ENCODE peak calls at places on chromosomes 2 and 18, in four cellular contexts. T is HepG2, Z is K562, V is HCT116. E is an unnamed sample.

GRCh38 chr2:85800576-85800975 is 46.8 kb downstream of the ATOH8 start:
- DNase-seq in T (no peak), Z (no peak), V (no peak), E (no peak)

GRCh38 chr18:9751371-9752031 is 43.4 kb downstream of the RAB31 start:
- DNase-seq in T (no peak), Z (no peak), V (no peak), E (no peak)

GRCh38 chr2:229044581-229044980 is 226.5 kb downstream of the PID1 start:
- DNase-seq in T (no peak), Z (no peak), V (no peak), E (no peak)

GRCh38 chr2:46098606-46099005 is 198.6 kb upstream of the EPAS1 start:
- DNase-seq in T (peak), Z (no peak), V (no peak), E (no peak)

GRCh38 chr18:76348267-76349066 is 146.6 kb downstream of the ZNF516 start:
- DNase-seq in T (peak), Z (no peak), V (no peak), E (peak)

GRCh38 chr2:179936654-179937053 is 70.4 kb downstream of the CWC22 start:
- DNase-seq in T (peak), Z (peak), V (peak), E (no peak)

GRCh38 chr2:85611705-85612587 is at the start of gene C2orf68:
- DNase-seq in T (peak), Z (peak), V (peak), E (peak)

GRCh38 chr2:150557020-150557644 is 69.7 kb upstream of the RND3 start:
- DNase-seq in T (no peak), Z (no peak), V (no peak), E (no peak)

GRCh38 chr2:20542269-20542668 is 95.4 kb downstream of the RHOB start:
- DNase-seq in T (no peak), Z (no peak), V (no peak), E (no peak)

GRCh38 chr18:54740146-54740844 is 88.0 kb upstream of the RAB27B start:
- DNase-seq in T (no peak), Z (no peak), V (no peak), E (no peak)

GRCh38 chr2:24855703-24856102 is 62.5 kb downstream of the CENPO start:
- DNase-seq in T (no peak), Z (no peak), V (no peak), E (no peak)

GRCh38 chr18:29164020-29164706 is 987.2 kb upstream of the CDH2 start:
- DNase-seq in T (peak), Z (no peak), V (peak), E (no peak)

GRCh38 chr2:207772081-207772843 is 2.6 kb upstream of the FZD5 start:
- DNase-seq in T (no peak), Z (peak), V (no peak), E (no peak)

GRCh38 chr2:17171446-17172049 is 346.7 kb downstream of the RAD51AP2 start:
- DNase-seq in T (peak), Z (peak), V (peak), E (peak)

GRCh38 chr18:44409524-44409923 is 271.2 kb upstream of the SETBP1 start:
- DNase-seq in T (no peak), Z (no peak), V (no peak), E (no peak)

GRCh38 chr2:41937464-41937861 is 110.4 kb upstream of the PKDCC start:
- DNase-seq in T (no peak), Z (no peak), V (no peak), E (no peak)

GRCh38 chr18:8656226-8656625 is 47.0 kb downstream of the RAB12 start:
- DNase-seq in T (no peak), Z (no peak), V (no peak), E (no peak)

GRCh38 chr2:13654416-13654815 is 937.7 kb downstream of the TRIB2 start:
- DNase-seq in T (no peak), Z (no peak), V (no peak), E (no peak)

GRCh38 chr18:35387367-35387685 is 10.2 kb upstream of the ZNF396 start:
- DNase-seq in T (no peak), Z (no peak), V (no peak), E (no peak)

GRCh38 chr2:70017962-70018361 is 56.5 kb upstream of the ASPRV1 start:
- DNase-seq in T (no peak), Z (no peak), V (no peak), E (no peak)

GRCh38 chr2:68426885-68427579 is 40.1 kb downstream of the FBXO48 start:
- DNase-seq in T (no peak), Z (no peak), V (no peak), E (no peak)

GRCh38 chr2:230457073-230457768 is 41.2 kb downstream of the SP100 start:
- DNase-seq in T (no peak), Z (no peak), V (no peak), E (no peak)

GRCh38 chr2:236526459-236527197 is 43.0 kb upstream of the ACKR3 start:
- DNase-seq in T (no peak), Z (no peak), V (no peak), E (no peak)

GRCh38 chr18:43578636-43579203 is 301.4 kb upstream of the SYT4 start:
- DNase-seq in T (no peak), Z (no peak), V (no peak), E (no peak)

GRCh38 chr2:33298233-33298632 is 178.2 kb upstream of the RASGRP3 start:
- DNase-seq in T (no peak), Z (peak), V (no peak), E (no peak)

GRCh38 chr18:24201699-24202687 is 63.1 kb downstream of the CABYR start:
- DNase-seq in T (no peak), Z (no peak), V (no peak), E (no peak)

GRCh38 chr2:226600184-226600583 is 199.4 kb downstream of the IRS1 start:
- DNase-seq in T (peak), Z (no peak), V (no peak), E (no peak)

GRCh38 chr2:98085649-98086048 is 1.3 kb upstream of the VWA3B start:
- DNase-seq in T (no peak), Z (no peak), V (no peak), E (no peak)

GRCh38 chr18:64699116-64699515 is 550.2 kb upstream of the LINC00305 start:
- DNase-seq in T (no peak), Z (no peak), V (no peak), E (no peak)

GRCh38 chr2:204205548-204205947 is 269.0 kb downstream of the ICOS start:
- DNase-seq in T (no peak), Z (no peak), V (no peak), E (no peak)

GRCh38 chr2:31349160-31349559 is 65.4 kb downstream of the XDH start:
- DNase-seq in T (no peak), Z (no peak), V (no peak), E (no peak)

GRCh38 chr2:101736233-101736632 is 38.7 kb downstream of the MAP4K4 start:
- DNase-seq in T (no peak), Z (no peak), V (no peak), E (no peak)

GRCh38 chr2:179954026-179954425 is 53.1 kb downstream of the CWC22 start:
- DNase-seq in T (peak), Z (no peak), V (no peak), E (no peak)

GRCh38 chr18:27627927-27628326 is 442.8 kb upstream of the CHST9 start:
- DNase-seq in T (no peak), Z (no peak), V (no peak), E (no peak)

GRCh38 chr18:59249186-59249774 is 24.0 kb downstream of the RAX start:
- DNase-seq in T (peak), Z (peak), V (peak), E (peak)

GRCh38 chr2:30095402-30095801 is 51.4 kb upstream of the YPEL5 start:
- DNase-seq in T (no peak), Z (no peak), V (no peak), E (no peak)

GRCh38 chr2:70656421-70657010 is 102.9 kb upstream of the TGFA start:
- DNase-seq in T (no peak), Z (no peak), V (no peak), E (no peak)

GRCh38 chr2:166304656-166305055 is 71.1 kb downstream of the SCN9A start:
- DNase-seq in T (no peak), Z (no peak), V (no peak), E (no peak)

GRCh38 chr18:56576826-56577573 is 61.4 kb downstream of the TXNL1 start:
- DNase-seq in T (no peak), Z (no peak), V (no peak), E (no peak)

GRCh38 chr18:22813648-22814328 is 119.3 kb upstream of the RBBP8 start:
- DNase-seq in T (peak), Z (peak), V (no peak), E (no peak)
- TF ChIP-seq CTCF in T (peak), Z (peak), V (peak), E (peak)

GRCh38 chr2:167718560-167718959 is 528.8 kb downstream of the STK39 start:
- DNase-seq in T (no peak), Z (no peak), V (no peak), E (no peak)

GRCh38 chr2:167712275-167712674 is 535.1 kb downstream of the STK39 start:
- DNase-seq in T (no peak), Z (no peak), V (no peak), E (no peak)

GRCh38 chr2:167719410-167719809 is 528.0 kb downstream of the STK39 start:
- DNase-seq in T (no peak), Z (no peak), V (no peak), E (no peak)

GRCh38 chr2:167721593-167721992 is 525.8 kb downstream of the STK39 start:
- DNase-seq in T (no peak), Z (no peak), V (no peak), E (no peak)

GRCh38 chr2:167715932-167716331 is 531.5 kb downstream of the STK39 start:
- DNase-seq in T (no peak), Z (no peak), V (no peak), E (no peak)
- TF ChIP-seq TCF7L2 in T (no peak), Z (no peak), V (no peak), E (no peak)

DNA sequence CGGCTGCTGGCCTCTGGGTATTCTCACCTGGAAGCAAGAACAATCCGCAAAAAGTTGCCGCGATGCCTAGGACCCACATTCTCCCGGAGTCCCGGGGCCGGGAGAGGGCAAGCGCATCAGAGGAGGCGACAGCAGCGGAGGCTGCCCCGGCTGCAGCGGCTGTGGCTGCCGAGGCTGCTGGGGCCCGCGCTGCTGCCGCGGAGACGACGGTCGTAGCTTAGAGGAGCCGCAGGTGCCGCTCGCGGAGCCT is 226 bp downstream of the LYPD1 start:
- DNase-seq in T (no peak), Z (no peak), V (no peak), E (no peak)
- H3K4me3 ChIP-seq in T (no peak), Z (no peak), V (no peak), E (peak)

GRCh38 chr18:33755918-33756590 is 178.0 kb downstream of the ASXL3 start:
- DNase-seq in T (no peak), Z (no peak), V (no peak), E (peak)

GRCh38 chr18:33746261-33746660 is 168.2 kb downstream of the ASXL3 start:
- DNase-seq in T (no peak), Z (no peak), V (no peak), E (no peak)

GRCh38 chr18:33757037-33757436 is 179.0 kb downstream of the ASXL3 start:
- DNase-seq in T (no peak), Z (no peak), V (no peak), E (no peak)

GRCh38 chr18:33749831-33750230 is 171.8 kb downstream of the ASXL3 start:
- DNase-seq in T (no peak), Z (no peak), V (no peak), E (no peak)

DNA sequence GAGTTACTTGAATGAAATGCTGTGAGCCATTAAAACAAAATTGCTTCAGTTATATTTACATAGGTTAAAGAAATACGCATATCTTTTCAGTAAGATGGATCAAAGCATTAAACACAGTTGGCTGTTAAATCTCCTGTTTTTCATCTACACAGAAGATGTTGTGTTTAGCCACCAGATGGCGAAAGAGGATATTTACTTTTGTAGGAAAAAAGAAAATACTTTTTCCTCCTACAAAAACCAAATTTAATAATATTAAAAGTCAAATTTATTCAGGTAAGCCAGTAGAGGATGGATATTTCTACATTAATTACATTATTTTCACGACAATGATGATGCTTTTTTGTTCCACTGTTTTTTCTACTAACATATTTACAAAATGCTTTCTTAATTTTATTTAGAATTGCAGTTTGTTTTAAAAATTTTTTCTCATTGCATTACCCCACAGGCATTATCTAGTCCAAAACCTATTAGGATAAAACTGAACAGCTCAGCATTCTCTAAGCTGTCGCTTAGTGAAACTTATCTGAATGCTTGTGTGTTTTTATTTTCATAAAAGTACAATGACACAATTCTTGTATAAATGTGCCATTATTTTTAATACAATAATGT is 173.7 kb downstream of the ASXL3 start:
- DNase-seq in T (no peak), Z (no peak), V (no peak), E (no peak)
- TF ChIP-seq CTCF in T (peak), Z (no peak), V (peak), E (peak)

GRCh38 chr2:167509585-167509984 is 621.3 kb downstream of the XIRP2 start:
- DNase-seq in T (peak), Z (no peak), V (no peak), E (peak)
- TF ChIP-seq TCF7L2 in T (no peak), Z (no peak), V (no peak), E (no peak)

GRCh38 chr2:241037498-241037897 is 39.1 kb downstream of the SNED1 start:
- DNase-seq in T (no peak), Z (no peak), V (no peak), E (no peak)

GRCh38 chr2:241036964-241037421 is 38.6 kb downstream of the SNED1 start:
- DNase-seq in T (no peak), Z (no peak), V (no peak), E (no peak)

GRCh38 chr2:241035818-241036396 is 37.5 kb downstream of the SNED1 start:
- DNase-seq in T (no peak), Z (no peak), V (no peak), E (no peak)

GRCh38 chr2:241035142-241035817 is 36.9 kb downstream of the SNED1 start:
- DNase-seq in T (no peak), Z (no peak), V (no peak), E (no peak)

DNA sequence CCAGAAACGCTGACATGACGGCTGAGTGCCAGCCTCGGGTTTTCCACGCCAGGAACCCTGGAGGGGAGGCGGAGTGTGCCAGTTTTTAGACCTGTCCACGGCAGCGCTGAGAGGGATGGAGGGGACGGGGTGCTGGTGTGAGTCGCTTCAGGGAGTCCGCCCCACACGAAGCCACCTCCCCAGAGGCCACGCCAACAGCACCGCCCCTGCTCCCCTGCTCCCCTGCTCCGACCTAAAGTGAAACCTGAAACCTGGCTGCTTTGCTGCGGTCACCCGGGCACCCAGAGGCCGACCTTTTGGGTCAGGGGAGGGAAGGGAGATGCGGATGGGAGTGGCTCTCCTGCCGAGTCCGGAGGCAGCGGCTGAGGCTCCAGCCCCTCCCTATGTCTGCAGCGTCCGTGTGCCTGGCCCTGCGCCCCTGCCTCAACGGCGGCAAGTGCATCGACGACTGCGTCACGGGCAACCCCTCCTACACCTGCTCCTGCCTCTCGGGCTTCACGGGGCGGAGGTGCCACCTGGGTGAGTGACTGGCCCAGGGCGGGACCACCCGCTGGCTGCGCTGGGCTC is 38.1 kb downstream of the SNED1 start:
- DNase-seq in T (peak), Z (peak), V (no peak), E (no peak)
- H3K4me3 ChIP-seq in T (no peak), Z (no peak), V (no peak), E (no peak)

GRCh38 chr2:128399690-128400291 is 81.1 kb upstream of the HS6ST1 start:
- DNase-seq in T (no peak), Z (no peak), V (no peak), E (no peak)
- TF ChIP-seq CTCF in T (no peak), Z (no peak), V (no peak), E (no peak)

GRCh38 chr2:34789162-34789561 is 1190.1 kb upstream of the FAM98A start:
- DNase-seq in T (no peak), Z (no peak), V (no peak), E (no peak)

GRCh38 chr2:34785206-34785785 is 1186.2 kb upstream of the FAM98A start:
- DNase-seq in T (no peak), Z (no peak), V (no peak), E (no peak)

DNA sequence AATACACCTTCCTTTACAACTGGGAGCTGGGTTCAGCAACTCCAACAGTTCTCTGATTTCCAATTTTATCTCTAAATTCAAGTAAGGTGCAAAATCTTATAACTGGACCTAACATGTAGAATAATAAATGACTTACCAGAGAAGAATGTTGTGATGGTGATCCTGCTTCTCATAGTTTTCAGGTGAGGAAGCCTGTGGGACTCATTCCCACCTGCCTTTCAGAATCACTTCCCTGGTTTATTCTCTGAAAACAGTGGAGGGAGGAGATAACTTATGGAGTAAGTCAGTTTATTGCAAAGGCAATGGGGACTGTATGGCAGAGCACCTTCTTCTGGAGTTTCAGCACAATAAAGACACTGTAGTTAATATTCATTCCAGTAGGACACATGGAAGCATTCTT is 1188.2 kb upstream of the FAM98A start:
- DNase-seq in T (no peak), Z (no peak), V (no peak), E (no peak)
- TF ChIP-seq TCF7L2 in T (no peak), Z (no peak), V (no peak), E (no peak)

DNA sequence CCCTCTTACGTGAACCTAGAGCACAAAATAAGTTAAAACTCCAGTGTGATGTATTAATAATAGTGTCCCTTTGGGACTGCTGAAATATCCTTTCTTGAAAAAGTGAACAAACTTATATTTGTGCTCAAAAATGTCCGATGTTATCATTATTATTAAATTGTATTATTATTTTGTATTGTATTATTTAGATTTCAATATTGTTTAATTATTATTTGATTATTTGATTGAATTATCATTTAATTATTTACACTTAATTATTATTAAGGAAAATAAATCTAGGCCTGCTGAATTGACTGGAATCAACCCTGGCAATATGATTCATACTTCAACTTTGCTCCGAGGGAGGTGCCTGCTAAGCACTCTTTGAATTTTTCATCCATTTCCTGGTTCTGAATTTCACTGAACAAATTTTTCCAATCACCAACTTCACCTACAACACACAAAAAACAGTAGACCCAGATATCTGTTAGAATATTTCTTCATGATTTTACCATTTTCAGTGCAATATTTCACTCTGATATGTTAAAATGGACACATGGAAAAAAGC is 10.9 kb upstream of the EIF2AK2 start:
- DNase-seq in T (no peak), Z (no peak), V (no peak), E (no peak)
- H3K4me3 ChIP-seq in T (no peak), Z (no peak), V (peak), E (peak)

GRCh38 chr2:9814129-9814868 is 29.0 kb upstream of the TAF1B start:
- DNase-seq in T (no peak), Z (no peak), V (no peak), E (no peak)
- TF ChIP-seq CTCF in T (no peak), Z (no peak), V (no peak), E (no peak)